ENCODE peak calls at places on chromosome 21, in four cellular contexts. V, Y, E and W are unnamed samples.

GRCh38 chr21:36249576-36250422 is 70.2 kb upstream of the MORC3 start:
- DNase-seq in Y (no peak), V (no peak), E (no peak), W (no peak)

GRCh38 chr21:43816611-43817071 is 27.3 kb downstream of the RRP1 start:
- DNase-seq in Y (no peak), V (no peak), E (no peak), W (no peak)

GRCh38 chr21:39575778-39576177 is 37.0 kb upstream of the B3GALT5 start:
- DNase-seq in E (no peak), Y (no peak), V (peak), W (no peak)

GRCh38 chr21:28454978-28455600 is 537.6 kb downstream of the LTN1 start:
- DNase-seq in E (no peak), V (no peak), Y (no peak), W (no peak)

GRCh38 chr21:28884481-28884880 is 108.2 kb downstream of the LTN1 start:
- DNase-seq in Y (peak), V (peak), E (no peak), W (no peak)

GRCh38 chr21:39232926-39233325 is 49.7 kb upstream of the PSMG1 start:
- DNase-seq in Y (no peak), E (no peak), V (peak), W (no peak)

GRCh38 chr21:39011911-39012310 is 171.3 kb downstream of the PSMG1 start:
- DNase-seq in Y (no peak), E (no peak), V (no peak), W (no peak)

GRCh38 chr21:37509802-37510393 is 143.3 kb downstream of the DYRK1A start:
- DNase-seq in Y (peak), E (no peak), V (peak), W (no peak)

GRCh38 chr21:34989337-34990151 is 59.6 kb downstream of the RUNX1 start:
- DNase-seq in E (no peak), Y (no peak), V (no peak), W (no peak)

GRCh38 chr21:35648512-35648911 is 411.8 kb downstream of the SETD4 start:
- DNase-seq in V (peak), E (no peak), Y (no peak), W (no peak)

GRCh38 chr21:16302851-16303282 is 573.1 kb downstream of the USP25 start:
- DNase-seq in V (no peak), Y (no peak), E (peak), W (no peak)

DNA sequence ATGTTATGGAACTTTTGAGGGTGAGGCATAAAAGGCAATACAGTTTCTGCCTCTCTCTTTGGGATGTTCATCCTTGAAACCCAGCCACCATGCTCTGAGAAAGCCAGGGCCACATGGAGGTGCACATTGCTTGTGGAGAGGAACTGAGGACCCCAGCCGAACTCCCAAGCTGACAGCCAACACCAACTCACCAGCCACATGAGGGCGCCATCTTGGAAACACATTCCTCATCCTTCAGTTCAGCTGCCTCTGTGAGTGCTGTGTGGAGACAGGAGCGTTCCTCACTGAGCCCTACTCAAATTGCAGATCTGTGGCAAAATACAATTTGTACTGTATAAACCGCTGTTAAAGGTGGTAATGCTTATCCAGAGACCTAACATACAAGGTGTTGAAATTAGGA is 137.5 kb downstream of the GABPA start:
- DNase-seq in V (no peak), E (no peak), Y (no peak), W (no peak)
- TF ChIP-seq CTCF in V (no peak), E (no peak), Y (peak), W (no peak)

GRCh38 chr21:32921632-32922230 is 104.0 kb upstream of the OLIG2 start:
- DNase-seq in Y (no peak), E (no peak), V (peak), W (peak)
- TF ChIP-seq CTCF in Y (peak), E (no peak), V (peak), W (peak)

GRCh38 chr21:23394458-23394857 is 2212.8 kb downstream of the MRPL39 start:
- DNase-seq in Y (no peak), E (no peak), V (no peak), W (no peak)
- TF ChIP-seq CTCF in Y (peak), E (no peak), V (no peak), W (no peak)

GRCh38 chr21:42164064-42164789 is 54.7 kb upstream of the ABCG1 start:
- DNase-seq in Y (peak), V (peak), E (no peak), W (no peak)
- TF ChIP-seq CTCF in Y (no peak), V (peak), E (peak), W (no peak)

GRCh38 chr21:45154511-45155508 is 80.4 kb downstream of the ADARB1 start:
- DNase-seq in V (peak), E (no peak), Y (peak), W (no peak)

GRCh38 chr21:45153358-45154318 is 79.3 kb downstream of the ADARB1 start:
- DNase-seq in E (no peak), V (no peak), Y (no peak), W (no peak)

GRCh38 chr21:45150630-45151265 is 76.4 kb downstream of the ADARB1 start:
- DNase-seq in V (no peak), Y (no peak), E (no peak), W (no peak)

GRCh38 chr21:45151484-45152115 is 77.2 kb downstream of the ADARB1 start:
- DNase-seq in E (no peak), V (no peak), Y (no peak), W (no peak)

GRCh38 chr21:45152265-45152746 is 77.9 kb downstream of the ADARB1 start:
- DNase-seq in V (no peak), E (no peak), Y (no peak), W (peak)
- TF ChIP-seq CTCF in V (peak), E (no peak), Y (no peak), W (no peak)